ENCODE peak calls at places on chromosomes 2 and 18, in ten cellular contexts. One of them, this sample, is unnamed.

GRCh38 chr18:48785091-48785614 is 165.6 kb downstream of the SMAD7 start:
- DNase-seq in adrenal gland: no peak
- DNase-seq in OCI-LY7: peak; percentile 90
- DNase-seq in neuronal stem cell: no peak
- DNase-seq in aorta: peak; percentile 68
- DNase-seq in breast epithelium: no peak
- DNase-seq in A673: no peak
- DNase-seq in tibial artery: peak; percentile 66
- DNase-seq in CD8-positive, alpha-beta memory T cell: no peak
- DNase-seq in heart left ventricle: peak; percentile 36
- DNase-seq in this sample: no peak

GRCh38 chr2:68857446-68857845 is 13.8 kb downstream of the BMP10 start:
- DNase-seq in adrenal gland: no peak
- DNase-seq in OCI-LY7: no peak
- DNase-seq in neuronal stem cell: no peak
- DNase-seq in aorta: no peak
- DNase-seq in breast epithelium: no peak
- DNase-seq in A673: no peak
- DNase-seq in tibial artery: no peak
- DNase-seq in CD8-positive, alpha-beta memory T cell: no peak
- DNase-seq in heart left ventricle: no peak
- DNase-seq in this sample: no peak

GRCh38 chr2:45343618-45344017 is 267.4 kb downstream of the SRBD1 start:
- DNase-seq in adrenal gland: no peak
- DNase-seq in OCI-LY7: no peak
- DNase-seq in neuronal stem cell: no peak
- DNase-seq in aorta: no peak
- DNase-seq in breast epithelium: no peak
- DNase-seq in A673: no peak
- DNase-seq in tibial artery: no peak
- DNase-seq in CD8-positive, alpha-beta memory T cell: no peak
- DNase-seq in heart left ventricle: no peak
- DNase-seq in this sample: no peak

GRCh38 chr18:58004317-58004716 is 39.7 kb upstream of the NEDD4L start:
- DNase-seq in adrenal gland: no peak
- DNase-seq in OCI-LY7: no peak
- DNase-seq in neuronal stem cell: no peak
- DNase-seq in aorta: no peak
- DNase-seq in breast epithelium: no peak
- DNase-seq in A673: no peak
- DNase-seq in tibial artery: no peak
- DNase-seq in CD8-positive, alpha-beta memory T cell: no peak
- DNase-seq in heart left ventricle: no peak
- DNase-seq in this sample: no peak

GRCh38 chr2:19669126-19669525 is 232.7 kb downstream of the TTC32 start:
- DNase-seq in adrenal gland: no peak
- DNase-seq in OCI-LY7: no peak
- DNase-seq in neuronal stem cell: no peak
- DNase-seq in aorta: no peak
- DNase-seq in breast epithelium: no peak
- DNase-seq in A673: no peak
- DNase-seq in tibial artery: no peak
- DNase-seq in CD8-positive, alpha-beta memory T cell: no peak
- DNase-seq in heart left ventricle: no peak
- DNase-seq in this sample: no peak

GRCh38 chr18:74395630-74396251 is 61.4 kb downstream of the DIPK1C start:
- DNase-seq in adrenal gland: no peak
- DNase-seq in OCI-LY7: no peak
- DNase-seq in neuronal stem cell: no peak
- DNase-seq in aorta: no peak
- DNase-seq in breast epithelium: no peak
- DNase-seq in A673: no peak
- DNase-seq in tibial artery: no peak
- DNase-seq in CD8-positive, alpha-beta memory T cell: no peak
- DNase-seq in heart left ventricle: no peak
- DNase-seq in this sample: no peak

GRCh38 chr2:164069542-164069941 is 333.7 kb upstream of the FIGN start:
- DNase-seq in adrenal gland: no peak
- DNase-seq in OCI-LY7: no peak
- DNase-seq in neuronal stem cell: no peak
- DNase-seq in aorta: no peak
- DNase-seq in breast epithelium: no peak
- DNase-seq in A673: no peak
- DNase-seq in tibial artery: no peak
- DNase-seq in CD8-positive, alpha-beta memory T cell: no peak
- DNase-seq in heart left ventricle: no peak
- DNase-seq in this sample: no peak

GRCh38 chr2:33340265-33340664 is 136.2 kb upstream of the RASGRP3 start:
- DNase-seq in adrenal gland: peak; percentile 88
- DNase-seq in OCI-LY7: no peak
- DNase-seq in neuronal stem cell: no peak
- DNase-seq in aorta: peak; percentile 91
- DNase-seq in breast epithelium: peak; percentile 39
- DNase-seq in A673: no peak
- DNase-seq in tibial artery: peak; percentile 95
- DNase-seq in CD8-positive, alpha-beta memory T cell: no peak
- DNase-seq in heart left ventricle: peak; percentile 90
- DNase-seq in this sample: no peak

GRCh38 chr18:58863539-58864145 is 1.0 kb upstream of the ZNF532 start:
- DNase-seq in adrenal gland: peak; percentile 53
- DNase-seq in OCI-LY7: peak; percentile 33
- DNase-seq in neuronal stem cell: peak; percentile 60
- DNase-seq in aorta: peak; percentile 86
- DNase-seq in breast epithelium: no peak
- DNase-seq in A673: peak; percentile 51
- DNase-seq in tibial artery: peak; percentile 78
- DNase-seq in CD8-positive, alpha-beta memory T cell: no peak
- DNase-seq in heart left ventricle: peak; percentile 63
- DNase-seq in this sample: no peak

GRCh38 chr2:171522057-171522803 is at the start of gene CYBRD1:
- DNase-seq in adrenal gland: peak; percentile 87
- DNase-seq in OCI-LY7: no peak
- DNase-seq in neuronal stem cell: peak; percentile 29
- DNase-seq in aorta: peak; percentile 95
- DNase-seq in breast epithelium: peak; percentile 76
- DNase-seq in A673: peak; percentile 24
- DNase-seq in tibial artery: peak; percentile 97
- DNase-seq in CD8-positive, alpha-beta memory T cell: peak; percentile 1
- DNase-seq in heart left ventricle: peak; percentile 84
- DNase-seq in this sample: no peak

DNA sequence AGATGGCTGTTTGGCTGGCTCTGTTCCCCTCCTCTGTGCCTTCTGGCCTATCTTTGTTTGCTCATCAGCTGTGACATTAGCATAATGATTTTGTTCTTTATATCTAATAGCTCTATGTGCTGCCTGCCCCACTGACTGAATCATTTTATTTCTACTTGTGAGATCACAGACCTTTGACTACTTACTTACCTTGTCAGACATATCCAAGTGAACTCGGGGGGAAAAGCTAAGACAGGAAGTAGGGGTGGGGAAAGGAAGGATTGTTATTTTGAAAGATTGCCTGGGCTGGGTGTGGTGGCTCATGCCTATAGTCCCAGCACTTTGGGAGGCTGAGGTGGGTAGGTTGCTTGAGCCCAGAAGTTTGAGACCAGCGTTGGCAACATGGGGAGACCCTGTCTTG is 104.2 kb downstream of the ASAP2 start:
- DNase-seq in adrenal gland: no peak
- DNase-seq in OCI-LY7: no peak
- DNase-seq in neuronal stem cell: no peak
- DNase-seq in aorta: no peak
- DNase-seq in breast epithelium: no peak
- DNase-seq in A673: no peak
- DNase-seq in tibial artery: no peak
- DNase-seq in CD8-positive, alpha-beta memory T cell: no peak
- DNase-seq in heart left ventricle: no peak
- DNase-seq in this sample: no peak
- H3K4me1 ChIP-seq in adrenal gland: peaks cover 23% of the 10 kb centered on the region
- H3K4me1 ChIP-seq in OCI-LY7: no peaks in the 10 kb centered on the region
- H3K4me1 ChIP-seq in neuronal stem cell: no peaks in the 10 kb centered on the region
- H3K4me1 ChIP-seq in aorta: peaks cover 7% of the 10 kb centered on the region
- H3K4me1 ChIP-seq in breast epithelium: peaks cover 9% of the 10 kb centered on the region
- H3K4me1 ChIP-seq in A673: peaks cover 14% of the 10 kb centered on the region
- H3K4me1 ChIP-seq in tibial artery: peaks cover 39% of the 10 kb centered on the region
- H3K4me1 ChIP-seq in CD8-positive, alpha-beta memory T cell: no peaks in the 10 kb centered on the region
- H3K4me1 ChIP-seq in heart left ventricle: peaks cover 19% of the 10 kb centered on the region
- H3K4me1 ChIP-seq in this sample: no peaks in the 10 kb centered on the region

DNA sequence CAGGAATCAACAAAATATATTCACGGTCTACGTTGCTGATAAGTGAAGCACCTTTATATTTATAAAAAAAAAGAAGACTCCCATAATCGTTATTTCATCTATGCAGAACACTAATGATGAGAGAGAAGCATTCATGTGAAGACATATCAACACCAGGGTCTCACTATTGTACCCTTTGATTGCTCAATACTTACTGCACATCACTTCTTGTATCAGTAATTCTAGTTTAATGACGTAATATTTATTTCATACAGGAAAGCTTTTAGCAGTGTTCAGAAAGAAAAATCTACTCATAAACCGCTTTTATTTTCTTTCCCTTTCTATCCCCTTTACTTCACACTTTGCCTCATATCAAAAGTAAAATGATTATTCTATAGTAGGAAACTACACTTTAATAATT is 30.7 kb downstream of the CCDC141 start:
- DNase-seq in adrenal gland: no peak
- DNase-seq in OCI-LY7: no peak
- DNase-seq in neuronal stem cell: no peak
- DNase-seq in aorta: no peak
- DNase-seq in breast epithelium: no peak
- DNase-seq in A673: no peak
- DNase-seq in tibial artery: no peak
- DNase-seq in CD8-positive, alpha-beta memory T cell: no peak
- DNase-seq in heart left ventricle: no peak
- DNase-seq in this sample: no peak
- H3K36me3 ChIP-seq in adrenal gland: no peaks in the 10 kb centered on the region
- H3K36me3 ChIP-seq in OCI-LY7: no peaks in the 10 kb centered on the region
- H3K36me3 ChIP-seq in neuronal stem cell: no peaks in the 10 kb centered on the region
- H3K36me3 ChIP-seq in aorta: no peaks in the 10 kb centered on the region
- H3K36me3 ChIP-seq in breast epithelium: no peaks in the 10 kb centered on the region
- H3K36me3 ChIP-seq in A673: no peaks in the 10 kb centered on the region
- H3K36me3 ChIP-seq in tibial artery: no peaks in the 10 kb centered on the region
- H3K36me3 ChIP-seq in CD8-positive, alpha-beta memory T cell: no peaks in the 10 kb centered on the region
- H3K36me3 ChIP-seq in heart left ventricle: no peaks in the 10 kb centered on the region
- H3K36me3 ChIP-seq in this sample: no peaks in the 10 kb centered on the region

GRCh38 chr2:37582911-37583310 is 88.5 kb downstream of the CDC42EP3 start:
- DNase-seq in adrenal gland: no peak
- DNase-seq in OCI-LY7: no peak
- DNase-seq in neuronal stem cell: no peak
- DNase-seq in aorta: no peak
- DNase-seq in breast epithelium: no peak
- DNase-seq in A673: peak; percentile 59
- DNase-seq in tibial artery: no peak
- DNase-seq in CD8-positive, alpha-beta memory T cell: no peak
- DNase-seq in heart left ventricle: no peak
- DNase-seq in this sample: no peak

GRCh38 chr2:37583402-37583801 is 88.0 kb downstream of the CDC42EP3 start:
- DNase-seq in adrenal gland: no peak
- DNase-seq in OCI-LY7: no peak
- DNase-seq in neuronal stem cell: no peak
- DNase-seq in aorta: no peak
- DNase-seq in breast epithelium: no peak
- DNase-seq in A673: no peak
- DNase-seq in tibial artery: no peak
- DNase-seq in CD8-positive, alpha-beta memory T cell: no peak
- DNase-seq in heart left ventricle: no peak
- DNase-seq in this sample: no peak

GRCh38 chr2:37582371-37582770 is 89.1 kb downstream of the CDC42EP3 start:
- DNase-seq in adrenal gland: no peak
- DNase-seq in OCI-LY7: no peak
- DNase-seq in neuronal stem cell: no peak
- DNase-seq in aorta: no peak
- DNase-seq in breast epithelium: no peak
- DNase-seq in A673: no peak
- DNase-seq in tibial artery: no peak
- DNase-seq in CD8-positive, alpha-beta memory T cell: no peak
- DNase-seq in heart left ventricle: no peak
- DNase-seq in this sample: no peak

GRCh38 chr2:37585295-37585908 is 86.0 kb downstream of the CDC42EP3 start:
- DNase-seq in adrenal gland: no peak
- DNase-seq in OCI-LY7: no peak
- DNase-seq in neuronal stem cell: no peak
- DNase-seq in aorta: no peak
- DNase-seq in breast epithelium: no peak
- DNase-seq in A673: no peak
- DNase-seq in tibial artery: no peak
- DNase-seq in CD8-positive, alpha-beta memory T cell: no peak
- DNase-seq in heart left ventricle: no peak
- DNase-seq in this sample: no peak

DNA sequence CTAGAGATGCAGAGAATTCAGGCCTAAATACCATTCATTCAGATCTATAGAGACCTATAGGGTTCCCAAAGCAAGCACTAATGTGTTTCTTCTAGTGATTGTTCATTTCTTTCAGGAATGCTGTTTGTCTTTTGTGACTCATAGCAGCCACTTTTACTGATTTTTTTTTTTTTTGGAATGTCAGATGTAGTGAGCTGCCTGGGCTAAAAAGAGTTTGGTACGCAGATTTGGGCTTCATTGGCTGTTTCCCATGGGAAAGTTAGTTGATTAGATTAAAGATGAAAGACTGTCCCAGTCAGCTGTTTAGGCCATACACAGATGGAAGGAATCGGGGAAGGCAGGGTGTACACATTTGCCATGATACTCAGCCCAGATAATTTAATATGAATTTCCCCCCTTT is 87.6 kb downstream of the CDC42EP3 start:
- DNase-seq in adrenal gland: no peak
- DNase-seq in OCI-LY7: no peak
- DNase-seq in neuronal stem cell: peak; percentile 5
- DNase-seq in aorta: no peak
- DNase-seq in breast epithelium: no peak
- DNase-seq in A673: peak; percentile 42
- DNase-seq in tibial artery: no peak
- DNase-seq in CD8-positive, alpha-beta memory T cell: no peak
- DNase-seq in heart left ventricle: no peak
- DNase-seq in this sample: no peak
- H3K4me1 ChIP-seq in adrenal gland: peaks cover 19% of the 10 kb centered on the region
- H3K4me1 ChIP-seq in OCI-LY7: no peaks in the 10 kb centered on the region
- H3K4me1 ChIP-seq in neuronal stem cell: peaks cover 8% of the 10 kb centered on the region
- H3K4me1 ChIP-seq in aorta: peaks cover 14% of the 10 kb centered on the region
- H3K4me1 ChIP-seq in breast epithelium: no peaks in the 10 kb centered on the region
- H3K4me1 ChIP-seq in A673: peaks cover 55% of the 10 kb centered on the region
- H3K4me1 ChIP-seq in tibial artery: peaks cover 26% of the 10 kb centered on the region
- H3K4me1 ChIP-seq in CD8-positive, alpha-beta memory T cell: peaks cover 70% of the 10 kb centered on the region
- H3K4me1 ChIP-seq in heart left ventricle: no peaks in the 10 kb centered on the region
- H3K4me1 ChIP-seq in this sample: peaks cover 49% of the 10 kb centered on the region

DNA sequence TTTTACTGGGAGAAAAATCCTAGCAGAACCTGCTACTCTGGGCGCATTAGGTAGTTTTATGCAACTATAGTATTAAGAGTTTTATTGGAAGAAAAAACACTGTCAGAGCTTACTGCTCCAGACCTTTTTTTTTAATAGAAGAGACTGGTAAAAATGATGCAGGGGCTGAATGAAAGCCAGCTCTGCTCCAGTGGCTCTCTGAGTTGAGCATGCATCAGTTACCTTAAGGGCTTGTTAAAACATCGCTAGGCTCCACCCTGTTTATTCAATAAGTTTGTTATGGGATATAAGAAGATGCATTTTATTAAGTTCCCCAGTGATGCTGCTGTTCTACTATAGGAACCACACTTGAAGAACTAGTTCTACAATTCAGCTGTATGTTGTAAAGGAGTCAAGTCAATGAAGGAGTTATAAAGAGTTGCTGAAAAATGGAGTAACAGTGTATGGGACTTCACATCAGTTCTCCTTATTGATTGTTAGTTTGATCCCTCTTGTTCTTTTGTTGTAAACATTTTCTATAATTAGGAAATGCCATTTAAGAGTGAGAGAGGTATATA is 13.2 kb downstream of the SNRPG start:
- DNase-seq in adrenal gland: no peak
- DNase-seq in OCI-LY7: no peak
- DNase-seq in neuronal stem cell: no peak
- DNase-seq in aorta: no peak
- DNase-seq in breast epithelium: no peak
- DNase-seq in A673: no peak
- DNase-seq in tibial artery: no peak
- DNase-seq in CD8-positive, alpha-beta memory T cell: no peak
- DNase-seq in heart left ventricle: no peak
- DNase-seq in this sample: no peak
- H3K36me3 ChIP-seq in adrenal gland: no peaks in the 10 kb centered on the region
- H3K36me3 ChIP-seq in OCI-LY7: peaks cover 95% of the 10 kb centered on the region
- H3K36me3 ChIP-seq in neuronal stem cell: peaks cover 15% of the 10 kb centered on the region
- H3K36me3 ChIP-seq in aorta: peaks cover 5% of the 10 kb centered on the region
- H3K36me3 ChIP-seq in breast epithelium: peaks cover 5% of the 10 kb centered on the region
- H3K36me3 ChIP-seq in A673: peaks cover 70% of the 10 kb centered on the region
- H3K36me3 ChIP-seq in tibial artery: peaks cover 88% of the 10 kb centered on the region
- H3K36me3 ChIP-seq in CD8-positive, alpha-beta memory T cell: peaks cover 45% of the 10 kb centered on the region
- H3K36me3 ChIP-seq in heart left ventricle: peaks cover 100% of the 10 kb centered on the region
- H3K36me3 ChIP-seq in this sample: peaks cover 48% of the 10 kb centered on the region

This sample was measured in CD8-positive, alpha-beta T cell.